ENCODE peak calls at places on chromosomes 4 and X, in six cellular contexts. One of them, this sample, is unnamed. For H3K9me3, the result is how much of the 10 kb centered on the place peaks cover.

GRCh38 chr4:99763635-99764101 is 53.0 kb upstream of the DAPP1 start:
- DNase-seq in fibroblast of lung: peak
- DNase-seq in IMR-90: peak
- DNase-seq in psoas muscle: no peak
- DNase-seq in left ventricle myocardium inferior: no peak
- DNase-seq in GM23248: peak
- DNase-seq in this sample: no peak

GRCh38 chr4:113684534-113685091 is 76.9 kb downstream of the CAMK2D start:
- DNase-seq in fibroblast of lung: peak
- DNase-seq in IMR-90: peak
- DNase-seq in psoas muscle: peak
- DNase-seq in left ventricle myocardium inferior: peak
- DNase-seq in GM23248: peak
- DNase-seq in this sample: no peak

GRCh38 chrX:45807572-45808425 is 607.1 kb upstream of the DIPK2B start:
- DNase-seq in fibroblast of lung: peak
- DNase-seq in IMR-90: peak
- DNase-seq in psoas muscle: no peak
- DNase-seq in left ventricle myocardium inferior: no peak
- DNase-seq in GM23248: peak
- DNase-seq in this sample: no peak

GRCh38 chr4:140497776-140498636 is at the start of gene MGAT4D:
- DNase-seq in fibroblast of lung: no peak
- DNase-seq in IMR-90: no peak
- DNase-seq in psoas muscle: no peak
- DNase-seq in left ventricle myocardium inferior: no peak
- DNase-seq in GM23248: peak
- DNase-seq in this sample: no peak

GRCh38 chr4:157792716-157793115 is 380.1 kb downstream of the GASK1B start:
- DNase-seq in fibroblast of lung: no peak
- DNase-seq in IMR-90: no peak
- DNase-seq in psoas muscle: no peak
- DNase-seq in left ventricle myocardium inferior: no peak
- DNase-seq in GM23248: no peak
- DNase-seq in this sample: no peak

GRCh38 chrX:23884427-23885024 is 23.2 kb downstream of the APOO start:
- DNase-seq in fibroblast of lung: no peak
- DNase-seq in IMR-90: peak
- DNase-seq in psoas muscle: no peak
- DNase-seq in left ventricle myocardium inferior: no peak
- DNase-seq in GM23248: peak
- DNase-seq in this sample: no peak

GRCh38 chr4:139084425-139085093 is 69.0 kb downstream of the NOCT start:
- DNase-seq in fibroblast of lung: no peak
- DNase-seq in IMR-90: no peak
- DNase-seq in psoas muscle: no peak
- DNase-seq in left ventricle myocardium inferior: no peak
- DNase-seq in GM23248: no peak
- DNase-seq in this sample: no peak

GRCh38 chr4:120156115-120156718 is 89.6 kb upstream of the MAD2L1 start:
- DNase-seq in fibroblast of lung: peak
- DNase-seq in IMR-90: peak
- DNase-seq in psoas muscle: no peak
- DNase-seq in left ventricle myocardium inferior: no peak
- DNase-seq in GM23248: peak
- DNase-seq in this sample: no peak

GRCh38 chr4:23737571-23737970 is 152.3 kb downstream of the PPARGC1A start:
- DNase-seq in fibroblast of lung: no peak
- DNase-seq in IMR-90: no peak
- DNase-seq in psoas muscle: no peak
- DNase-seq in left ventricle myocardium inferior: no peak
- DNase-seq in GM23248: no peak
- DNase-seq in this sample: no peak

GRCh38 chr4:127251423-127251822 is 381.3 kb upstream of the INTU start:
- DNase-seq in fibroblast of lung: peak
- DNase-seq in IMR-90: peak
- DNase-seq in psoas muscle: no peak
- DNase-seq in left ventricle myocardium inferior: no peak
- DNase-seq in GM23248: peak
- DNase-seq in this sample: no peak

GRCh38 chr4:27096142-27096824 is 235.6 kb downstream of the STIM2 start:
- DNase-seq in fibroblast of lung: no peak
- DNase-seq in IMR-90: no peak
- DNase-seq in psoas muscle: no peak
- DNase-seq in left ventricle myocardium inferior: no peak
- DNase-seq in GM23248: peak
- DNase-seq in this sample: no peak

GRCh38 chr4:150583287-150584197 is 1.6 kb downstream of the MAB21L2 start:
- DNase-seq in fibroblast of lung: peak
- DNase-seq in IMR-90: peak
- DNase-seq in psoas muscle: no peak
- DNase-seq in left ventricle myocardium inferior: peak
- DNase-seq in GM23248: no peak
- DNase-seq in this sample: no peak

GRCh38 chr4:54371211-54371610 is 142.1 kb downstream of the PDGFRA start:
- DNase-seq in fibroblast of lung: no peak
- DNase-seq in IMR-90: no peak
- DNase-seq in psoas muscle: no peak
- DNase-seq in left ventricle myocardium inferior: no peak
- DNase-seq in GM23248: peak
- DNase-seq in this sample: no peak

GRCh38 chr4:48127882-48128394 is 6.1 kb downstream of the TXK start:
- DNase-seq in fibroblast of lung: peak
- DNase-seq in IMR-90: peak
- DNase-seq in psoas muscle: peak
- DNase-seq in left ventricle myocardium inferior: peak
- DNase-seq in GM23248: peak
- DNase-seq in this sample: peak

GRCh38 chr4:76430519-76431388 is 4.3 kb upstream of the SHROOM3 start:
- DNase-seq in fibroblast of lung: peak
- DNase-seq in IMR-90: peak
- DNase-seq in psoas muscle: no peak
- DNase-seq in left ventricle myocardium inferior: no peak
- DNase-seq in GM23248: peak
- DNase-seq in this sample: no peak

GRCh38 chr4:176436500-176436973 is 116.8 kb downstream of the SPCS3 start:
- DNase-seq in fibroblast of lung: peak
- DNase-seq in IMR-90: peak
- DNase-seq in psoas muscle: no peak
- DNase-seq in left ventricle myocardium inferior: no peak
- DNase-seq in GM23248: peak
- DNase-seq in this sample: no peak

GRCh38 chr4:100391913-100392312 is 125.9 kb downstream of the EMCN start:
- DNase-seq in fibroblast of lung: peak
- DNase-seq in IMR-90: peak
- DNase-seq in psoas muscle: no peak
- DNase-seq in left ventricle myocardium inferior: no peak
- DNase-seq in GM23248: peak
- DNase-seq in this sample: no peak

GRCh38 chrX:112968351-112969133 is 127.9 kb upstream of the AMOT start:
- DNase-seq in fibroblast of lung: no peak
- DNase-seq in IMR-90: no peak
- DNase-seq in psoas muscle: no peak
- DNase-seq in left ventricle myocardium inferior: no peak
- DNase-seq in GM23248: peak
- DNase-seq in this sample: no peak

GRCh38 chrX:40952855-40953254 is 132.4 kb upstream of the USP9X start:
- DNase-seq in fibroblast of lung: peak
- DNase-seq in IMR-90: peak
- DNase-seq in psoas muscle: no peak
- DNase-seq in left ventricle myocardium inferior: no peak
- DNase-seq in GM23248: peak
- DNase-seq in this sample: no peak

GRCh38 chr4:183380901-183381300 is 58.7 kb upstream of the CLDN24 start:
- DNase-seq in fibroblast of lung: no peak
- DNase-seq in IMR-90: no peak
- DNase-seq in psoas muscle: no peak
- DNase-seq in left ventricle myocardium inferior: no peak
- DNase-seq in GM23248: no peak
- DNase-seq in this sample: no peak

GRCh38 chr4:183376381-183376780 is 54.2 kb upstream of the CLDN24 start:
- DNase-seq in fibroblast of lung: no peak
- DNase-seq in IMR-90: no peak
- DNase-seq in psoas muscle: no peak
- DNase-seq in left ventricle myocardium inferior: no peak
- DNase-seq in GM23248: no peak
- DNase-seq in this sample: no peak

GRCh38 chr4:183375156-183375555 is 52.9 kb upstream of the CLDN24 start:
- DNase-seq in fibroblast of lung: no peak
- DNase-seq in IMR-90: no peak
- DNase-seq in psoas muscle: no peak
- DNase-seq in left ventricle myocardium inferior: no peak
- DNase-seq in GM23248: no peak
- DNase-seq in this sample: no peak

GRCh38 chr4:183377491-183377890 is 55.3 kb upstream of the CLDN24 start:
- DNase-seq in fibroblast of lung: no peak
- DNase-seq in IMR-90: no peak
- DNase-seq in psoas muscle: no peak
- DNase-seq in left ventricle myocardium inferior: no peak
- DNase-seq in GM23248: no peak
- DNase-seq in this sample: no peak
- H3K9me3 ChIP-seq in fibroblast of lung: under half
- H3K9me3 ChIP-seq in IMR-90: under half
- H3K9me3 ChIP-seq in psoas muscle: under half
- H3K9me3 ChIP-seq in left ventricle myocardium inferior: under half
- H3K9me3 ChIP-seq in GM23248: under half
- H3K9me3 ChIP-seq in this sample: under half

DNA sequence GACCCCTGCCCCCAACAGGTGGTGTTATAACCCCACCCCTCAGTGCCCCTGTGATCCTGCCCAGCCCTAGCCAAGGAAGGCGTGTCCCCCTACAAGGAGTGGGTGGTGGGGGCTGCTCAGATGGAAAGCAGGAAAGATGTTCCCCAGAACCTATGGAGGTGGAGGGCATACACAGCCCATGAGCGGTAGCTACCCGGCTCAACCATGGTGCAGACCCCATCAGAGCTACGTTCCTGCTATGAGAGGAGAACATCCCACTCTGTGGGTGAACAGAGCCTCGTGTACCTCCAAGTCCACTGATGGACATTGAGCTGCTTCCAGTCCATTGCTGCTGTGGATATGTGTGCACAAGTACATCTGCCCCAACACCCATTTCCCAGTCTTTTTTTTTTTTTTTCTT is 71.1 kb downstream of the SHOX start:
- DNase-seq in fibroblast of lung: no peak
- DNase-seq in IMR-90: no peak
- DNase-seq in psoas muscle: no peak
- DNase-seq in left ventricle myocardium inferior: no peak
- DNase-seq in GM23248: no peak
- DNase-seq in this sample: no peak
- H3K9me3 ChIP-seq in fibroblast of lung: under half
- H3K9me3 ChIP-seq in IMR-90: under half
- H3K9me3 ChIP-seq in psoas muscle: under half
- H3K9me3 ChIP-seq in left ventricle myocardium inferior: half or more
- H3K9me3 ChIP-seq in GM23248: under half
- H3K9me3 ChIP-seq in this sample: under half

DNA sequence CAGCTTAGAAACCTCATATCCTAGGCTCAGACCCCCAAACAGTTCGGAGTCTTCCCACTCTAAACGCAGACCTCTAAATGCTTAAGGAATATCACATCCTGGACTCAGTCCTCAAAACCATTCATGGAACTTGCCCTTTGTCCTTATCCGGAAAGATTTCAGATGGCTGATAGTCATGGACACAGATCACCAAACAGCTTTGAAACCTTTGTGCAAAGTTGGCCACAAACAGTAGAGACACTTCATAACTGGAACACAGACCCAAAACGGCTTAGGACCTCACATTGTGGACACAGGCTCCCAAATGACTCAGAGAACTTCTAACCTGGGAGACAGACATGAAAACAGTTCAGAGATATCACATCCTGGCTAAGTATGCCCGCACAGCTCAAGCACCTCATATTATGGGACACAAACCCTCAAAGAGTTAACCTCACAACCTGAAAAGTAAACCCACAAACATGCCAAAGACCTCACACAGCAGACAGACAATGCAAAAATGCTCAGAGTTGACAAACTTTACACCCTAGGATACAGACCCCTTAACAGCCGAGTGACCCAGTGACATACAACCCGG is 15.5 kb downstream of the SUV39H1 start:
- DNase-seq in fibroblast of lung: no peak
- DNase-seq in IMR-90: no peak
- DNase-seq in psoas muscle: no peak
- DNase-seq in left ventricle myocardium inferior: no peak
- DNase-seq in GM23248: no peak
- DNase-seq in this sample: no peak
- H3K9me3 ChIP-seq in fibroblast of lung: under half
- H3K9me3 ChIP-seq in IMR-90: under half
- H3K9me3 ChIP-seq in psoas muscle: under half
- H3K9me3 ChIP-seq in left ventricle myocardium inferior: under half
- H3K9me3 ChIP-seq in GM23248: under half
- H3K9me3 ChIP-seq in this sample: under half

GRCh38 chr4:422587-422986 is 76.4 kb downstream of the ZNF721 start:
- DNase-seq in fibroblast of lung: no peak
- DNase-seq in IMR-90: no peak
- DNase-seq in psoas muscle: no peak
- DNase-seq in left ventricle myocardium inferior: no peak
- DNase-seq in GM23248: no peak
- DNase-seq in this sample: no peak
- H3K9me3 ChIP-seq in fibroblast of lung: under half
- H3K9me3 ChIP-seq in IMR-90: half or more
- H3K9me3 ChIP-seq in psoas muscle: half or more
- H3K9me3 ChIP-seq in left ventricle myocardium inferior: half or more
- H3K9me3 ChIP-seq in GM23248: under half
- H3K9me3 ChIP-seq in this sample: under half

GRCh38 chrX:44462851-44463250 is 79.8 kb downstream of the FUNDC1 start:
- DNase-seq in fibroblast of lung: peak
- DNase-seq in IMR-90: peak
- DNase-seq in psoas muscle: no peak
- DNase-seq in left ventricle myocardium inferior: no peak
- DNase-seq in GM23248: peak
- DNase-seq in this sample: no peak

GRCh38 chrX:44456685-44457084 is 86.0 kb downstream of the FUNDC1 start:
- DNase-seq in fibroblast of lung: no peak
- DNase-seq in IMR-90: no peak
- DNase-seq in psoas muscle: no peak
- DNase-seq in left ventricle myocardium inferior: no peak
- DNase-seq in GM23248: no peak
- DNase-seq in this sample: no peak

DNA sequence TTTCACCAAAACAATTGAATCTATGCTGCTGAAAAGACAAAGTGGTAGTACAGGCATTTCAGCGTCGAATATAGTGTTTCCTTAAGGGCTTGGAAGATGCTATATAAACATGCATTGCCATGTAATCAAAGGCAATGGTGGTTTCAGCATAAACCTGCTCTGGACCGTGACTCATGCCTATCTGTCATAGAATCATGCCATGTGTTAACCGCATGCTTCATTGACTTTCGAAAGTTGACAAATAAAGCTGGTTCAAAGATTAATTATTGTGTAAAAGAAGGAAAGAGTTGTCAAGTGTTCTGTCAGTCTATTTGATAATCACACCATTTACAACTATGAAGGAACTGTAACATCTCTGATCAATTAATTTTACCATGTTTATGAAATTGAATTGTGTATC is 83.2 kb downstream of the FUNDC1 start:
- DNase-seq in fibroblast of lung: peak
- DNase-seq in IMR-90: no peak
- DNase-seq in psoas muscle: no peak
- DNase-seq in left ventricle myocardium inferior: no peak
- DNase-seq in GM23248: peak
- DNase-seq in this sample: no peak
- H3K9me3 ChIP-seq in fibroblast of lung: under half
- H3K9me3 ChIP-seq in IMR-90: under half
- H3K9me3 ChIP-seq in psoas muscle: under half
- H3K9me3 ChIP-seq in left ventricle myocardium inferior: under half
- H3K9me3 ChIP-seq in GM23248: under half
- H3K9me3 ChIP-seq in this sample: under half

This sample was measured in T-helper 17 cell.